ENCODE peak calls at places on chromosome 18, in five cellular contexts. Y, M, T, U and L are unnamed samples.

GRCh38 chr18:75896865-75897264 is 469.4 kb upstream of the SMIM21 start:
- DNase-seq in M (no peak), Y (peak; percentile 12), T (peak; percentile 46), U (no peak), L (no peak)

GRCh38 chr18:70288171-70288850 is 534 bp upstream of the SOCS6 start:
- DNase-seq in U (no peak), M (no peak), T (peak; percentile 23), Y (peak; percentile 48), L (no peak)

GRCh38 chr18:924987-925386 is 20.3 kb downstream of the ADCYAP1 start:
- DNase-seq in U (no peak), Y (no peak), T (no peak), M (no peak), L (no peak)

GRCh38 chr18:48817021-48817461 is 133.7 kb downstream of the SMAD7 start:
- DNase-seq in T (no peak), Y (no peak), U (no peak), M (no peak), L (no peak)

GRCh38 chr18:63309422-63309821 is 10.1 kb downstream of the BCL2 start:
- DNase-seq in U (no peak), Y (no peak), M (no peak), T (no peak), L (no peak)

GRCh38 chr18:36580874-36581750 is 247.7 kb downstream of the TPGS2 start:
- DNase-seq in Y (peak; percentile 85), M (no peak), U (no peak), T (peak; percentile 44), L (no peak)

GRCh38 chr18:23847321-23847986 is 158.2 kb downstream of the LAMA3 start:
- DNase-seq in M (no peak), U (no peak), T (no peak), Y (no peak), L (no peak)

GRCh38 chr18:6449213-6449612 is 34.5 kb upstream of the L3MBTL4 start:
- DNase-seq in M (no peak), T (no peak), Y (no peak), U (peak; percentile 82), L (no peak)

GRCh38 chr18:52546686-52547346 is 206.8 kb downstream of the DCC start:
- DNase-seq in M (no peak), T (no peak), U (no peak), Y (no peak), L (no peak)

GRCh38 chr18:75203456-75204261 is 5.3 kb downstream of the PTGR3 start:
- DNase-seq in U (no peak), Y (no peak), M (no peak), T (no peak), L (no peak)

GRCh38 chr18:26089247-26090129 is 925 bp downstream of the SS18 start:
- DNase-seq in M (peak; percentile 29), Y (peak; percentile 48), U (peak; percentile 45), T (peak; percentile 20), L (peak; percentile 30)

GRCh38 chr18:48814490-48815181 is 136.1 kb downstream of the SMAD7 start:
- DNase-seq in M (no peak), T (no peak), U (no peak), Y (no peak), L (no peak)

GRCh38 chr18:21369146-21369545 is 127.1 kb downstream of the GREB1L start:
- DNase-seq in Y (peak; percentile 11), T (no peak), M (no peak), U (no peak), L (no peak)

GRCh38 chr18:37552296-37552695 is 13.3 kb downstream of the CELF4 start:
- DNase-seq in T (no peak), Y (no peak), U (no peak), M (no peak), L (no peak)

GRCh38 chr18:35463050-35463449 is 34.7 kb downstream of the INO80C start:
- DNase-seq in M (no peak), T (peak; percentile 57), Y (peak; percentile 21), U (no peak), L (no peak)

GRCh38 chr18:33470229-33470628 is 29.7 kb upstream of the CCDC178 start:
- DNase-seq in M (no peak), U (no peak), Y (peak; percentile 88), T (peak; percentile 57), L (no peak)

GRCh38 chr18:63339920-63340484 is 20.4 kb upstream of the BCL2 start:
- DNase-seq in M (no peak), U (peak; percentile 35), T (peak; percentile 46), Y (peak; percentile 19), L (peak; percentile 55)

DNA sequence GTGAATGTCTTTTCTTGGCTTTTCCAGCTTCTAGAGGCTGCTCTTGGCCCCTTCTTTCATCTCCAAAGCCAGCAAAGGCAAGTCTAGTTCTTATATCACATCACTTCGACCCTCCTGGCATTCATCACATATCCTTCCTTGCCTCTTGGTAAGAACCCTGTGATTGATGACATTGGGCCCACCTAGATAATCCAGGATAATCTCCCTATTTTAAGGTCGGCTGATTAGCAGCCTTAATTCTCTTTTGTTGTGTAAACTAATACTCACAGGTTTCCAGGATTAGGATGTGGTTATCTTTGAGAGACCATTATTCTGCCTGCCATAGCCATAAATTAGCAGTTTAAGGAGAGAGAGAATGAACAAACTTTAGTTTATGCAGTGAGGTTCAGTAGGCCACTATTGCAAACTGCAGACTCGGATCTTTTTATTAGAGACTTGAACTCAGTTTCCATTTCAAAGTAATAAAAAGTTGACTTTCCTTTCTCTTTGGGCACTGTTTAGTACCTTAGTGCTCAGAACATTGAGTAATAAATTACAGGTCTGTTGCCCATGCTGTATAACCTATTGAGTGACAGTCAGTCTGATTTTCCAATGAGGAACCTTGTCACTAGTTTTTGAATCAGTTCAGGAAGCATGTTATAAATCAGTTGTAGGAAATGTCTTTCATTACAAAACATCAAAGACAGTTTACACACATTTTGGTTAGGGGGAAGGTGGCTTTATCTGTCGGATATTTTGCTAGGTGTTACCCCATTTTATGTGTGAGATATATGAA is 4.5 kb downstream of the NDUFV2 start:
- DNase-seq in M (no peak), U (peak; percentile 54), T (no peak), Y (no peak), L (no peak)
- H3K9ac ChIP-seq in M (peak overlapping the region; percentile 82), U (peak overlapping the region; percentile 97), T (no peak overlapping the region), Y (no peak overlapping the region), L (peak overlapping the region; percentile 9)

GRCh38 chr18:30940952-30941539 is 101.5 kb downstream of the DSC3 start:
- DNase-seq in U (no peak), T (no peak), M (no peak), Y (no peak), L (no peak)
- H3K4me2 ChIP-seq in U (no peak overlapping the region), T (no peak overlapping the region), M (no peak overlapping the region), Y (no peak overlapping the region), L (no peak overlapping the region)

DNA sequence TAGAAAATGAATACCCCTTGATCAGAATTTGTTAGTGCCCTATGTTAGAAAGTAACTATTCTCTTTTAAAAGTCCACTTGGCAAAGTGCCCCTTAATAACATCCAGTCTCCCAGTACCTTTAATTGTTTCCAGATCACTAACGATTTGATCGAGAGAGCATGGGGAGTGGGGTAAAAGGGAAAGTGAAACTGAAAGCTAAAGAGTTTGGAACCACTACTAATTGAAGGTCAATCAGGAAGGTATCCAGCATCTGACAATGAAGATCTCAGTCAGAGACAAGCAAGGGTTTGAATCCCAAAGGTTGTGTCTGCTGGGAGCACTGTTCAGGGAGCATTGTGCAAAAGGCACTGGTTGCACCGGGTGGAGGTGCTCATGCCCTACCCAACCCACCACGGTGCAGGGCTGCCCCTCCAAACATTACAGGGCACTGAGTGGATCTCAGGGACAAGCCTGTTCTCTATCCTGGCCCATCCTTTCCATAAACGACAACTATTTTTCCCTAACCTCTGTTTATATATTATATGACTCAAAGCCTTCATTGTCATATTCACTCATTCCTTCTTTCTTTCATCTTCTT is 14.6 kb upstream of the RIT2 start:
- DNase-seq in T (no peak), Y (peak; percentile 22), U (peak; percentile 51), M (no peak), L (peak; percentile 12)
- H3K9ac ChIP-seq in T (no peak overlapping the region), Y (no peak overlapping the region), U (no peak overlapping the region), M (no peak overlapping the region), L (no peak overlapping the region)

DNA sequence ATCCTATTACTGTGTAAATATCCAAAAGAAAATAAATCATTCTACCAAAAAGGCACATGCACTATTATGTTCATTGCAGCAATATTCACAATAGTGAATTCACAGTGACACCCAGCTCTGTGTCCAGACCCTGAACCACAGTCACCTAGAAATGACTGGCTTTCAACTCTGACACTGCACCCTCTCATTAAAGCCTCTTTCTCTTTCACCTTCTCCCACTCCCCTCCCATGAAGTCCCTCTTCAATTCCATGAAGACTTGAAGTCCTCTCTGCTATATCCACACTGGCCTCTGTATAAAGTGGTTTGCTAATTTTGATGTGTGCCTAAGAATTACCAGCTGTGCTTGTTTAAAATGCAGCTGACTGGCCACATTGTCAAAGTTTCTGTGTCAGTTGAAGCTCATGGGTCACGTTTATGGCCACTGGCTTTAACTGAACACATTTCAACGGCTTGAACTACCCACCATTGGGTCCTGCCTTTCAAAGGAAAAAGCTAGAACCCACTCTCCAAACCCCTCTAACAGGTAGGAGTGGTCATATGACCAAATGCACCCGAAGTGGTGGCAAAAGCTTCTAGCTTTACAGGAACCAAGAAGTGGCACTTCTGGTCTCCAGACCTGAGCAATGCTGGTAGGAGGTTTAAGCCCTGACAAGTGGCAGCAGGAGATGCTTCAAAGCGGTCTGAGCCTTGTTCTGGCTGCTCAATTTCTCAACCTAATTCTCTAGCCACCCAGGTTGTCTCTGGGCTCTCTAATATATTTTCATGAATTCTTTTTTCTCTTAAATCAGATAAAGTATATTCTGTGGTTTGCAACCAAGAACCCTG is 34.3 kb downstream of the B4GALT6 start:
- DNase-seq in U (no peak), T (no peak), M (no peak), Y (no peak), L (no peak)
- H3K4me2 ChIP-seq in U (no peak overlapping the region), T (no peak overlapping the region), M (no peak overlapping the region), Y (no peak overlapping the region), L (no peak overlapping the region)

GRCh38 chr18:56987236-56987635 is 159.7 kb upstream of the BOD1L2 start:
- DNase-seq in U (no peak), Y (no peak), T (no peak), M (no peak), L (no peak)
- H3K9ac ChIP-seq in U (no peak overlapping the region), Y (no peak overlapping the region), T (no peak overlapping the region), M (no peak overlapping the region), L (no peak overlapping the region)

GRCh38 chr18:8050616-8051314 is 483.6 kb downstream of the PTPRM start:
- DNase-seq in M (no peak), T (no peak), U (no peak), Y (no peak), L (no peak)

GRCh38 chr18:8051388-8051787 is 484.3 kb downstream of the PTPRM start:
- DNase-seq in Y (no peak), M (no peak), T (no peak), U (no peak), L (no peak)

GRCh38 chr18:8056723-8057122 is 489.6 kb downstream of the PTPRM start:
- DNase-seq in M (no peak), U (no peak), Y (no peak), T (peak; percentile 15), L (no peak)

GRCh38 chr18:8049147-8049546 is 482.0 kb downstream of the PTPRM start:
- DNase-seq in M (no peak), Y (no peak), T (peak; percentile 19), U (no peak), L (no peak)

DNA sequence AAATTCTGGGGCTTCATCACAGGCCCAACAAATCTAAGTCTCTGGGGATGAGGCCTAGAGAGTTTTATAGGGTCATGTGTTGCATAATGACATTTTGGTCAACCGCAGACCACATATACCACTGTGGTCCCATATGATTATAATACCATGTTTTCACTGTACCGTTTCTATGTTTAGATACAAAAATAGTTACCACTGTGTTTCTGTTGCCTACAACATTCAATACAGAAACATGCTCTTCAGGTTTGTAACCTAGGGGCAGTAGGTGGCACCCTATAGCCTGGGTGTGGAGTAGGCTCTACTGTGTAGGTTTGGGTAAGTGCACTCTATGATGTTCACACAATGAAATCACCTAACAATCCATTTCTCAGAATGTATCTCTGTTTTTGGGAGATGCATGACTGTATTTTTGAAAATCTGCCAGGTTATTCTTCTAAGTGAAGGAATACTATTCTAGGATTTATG is 485.2 kb downstream of the PTPRM start:
- DNase-seq in T (peak; percentile 27), Y (peak; percentile 20), M (no peak), U (peak; percentile 10), L (peak; percentile 6)
- H3K4me2 ChIP-seq in T (no peak overlapping the region), Y (no peak overlapping the region), M (no peak overlapping the region), U (no peak overlapping the region), L (no peak overlapping the region)